ENCODE peak calls at places on chromosomes 16 and 17, in ten cellular contexts. H, K, C, Y, V, F, M, O, E and Q are unnamed samples.

GRCh38 chr17:19578545-19578944 is 44.9 kb downstream of the SLC47A1 start:
- DNase-seq in H (no peak), K (no peak), C (peak), Y (peak), V (no peak), F (no peak), M (no peak), O (no peak), E (no peak), Q (no peak)

GRCh38 chr16:745739-746138 is 4.9 kb upstream of the CIAO3 start:
- DNase-seq in H (peak), K (no peak), C (no peak), Y (no peak), V (no peak), F (no peak), M (peak), O (no peak), E (no peak), Q (no peak)

GRCh38 chr17:29131814-29132682 is 48.1 kb downstream of the MYO18A start:
- DNase-seq in H (no peak), K (no peak), C (peak), Y (no peak), V (no peak), F (no peak), M (no peak), O (no peak), E (no peak), Q (no peak)

GRCh38 chr16:57539072-57539796 is 2.9 kb upstream of the CCDC102A start:
- DNase-seq in H (peak), K (no peak), C (no peak), Y (peak), V (no peak), F (no peak), M (no peak), O (no peak), E (no peak), Q (no peak)

GRCh38 chr16:76959166-76959565 is 231.8 kb upstream of the MON1B start:
- DNase-seq in H (no peak), K (no peak), C (no peak), Y (peak), V (no peak), F (no peak), M (no peak), O (no peak), E (no peak), Q (no peak)

GRCh38 chr17:48541036-48541573 is 3.8 kb downstream of the HOXB2 start:
- DNase-seq in H (no peak), K (no peak), C (no peak), Y (no peak), V (no peak), F (no peak), M (peak), O (no peak), E (no peak), Q (no peak)

GRCh38 chr17:8500609-8501008 is 64.9 kb downstream of the NDEL1 start:
- DNase-seq in H (no peak), K (no peak), C (no peak), Y (no peak), V (no peak), F (no peak), M (no peak), O (no peak), E (no peak), Q (no peak)

GRCh38 chr17:64598672-64599071 is 63.4 kb downstream of the SMURF2 start:
- DNase-seq in H (no peak), K (no peak), C (no peak), Y (no peak), V (no peak), F (no peak), M (no peak), O (no peak), E (no peak), Q (no peak)

GRCh38 chr17:6505425-6506142 is 50.8 kb downstream of the PITPNM3 start:
- DNase-seq in H (no peak), K (no peak), C (no peak), Y (no peak), V (no peak), F (no peak), M (peak), O (no peak), E (no peak), Q (no peak)

GRCh38 chr16:56048425-56049100 is 142.7 kb upstream of the GNAO1 start:
- DNase-seq in H (peak), K (no peak), C (no peak), Y (no peak), V (peak), F (no peak), M (no peak), O (no peak), E (no peak), Q (no peak)

GRCh38 chr17:68394608-68395331 is 62.5 kb downstream of the WIPI1 start:
- DNase-seq in H (no peak), K (no peak), C (no peak), Y (no peak), V (peak), F (no peak), M (no peak), O (no peak), E (no peak), Q (no peak)

GRCh38 chr17:32323784-32324590 is 18.0 kb downstream of the C17orf75 start:
- DNase-seq in H (no peak), K (peak), C (peak), Y (peak), V (no peak), F (no peak), M (peak), O (no peak), E (peak), Q (peak)

GRCh38 chr16:24834459-24835335 is 11.1 kb upstream of the SLC5A11 start:
- DNase-seq in H (peak), K (no peak), C (peak), Y (peak), V (no peak), F (no peak), M (peak), O (no peak), E (peak), Q (peak)

GRCh38 chr17:13204607-13205237 is 186.9 kb upstream of the ELAC2 start:
- DNase-seq in H (no peak), K (no peak), C (no peak), Y (no peak), V (no peak), F (no peak), M (no peak), O (no peak), E (no peak), Q (no peak)

GRCh38 chr16:2056077-2056476 is 8.3 kb downstream of the TSC2 start:
- DNase-seq in H (peak), K (no peak), C (no peak), Y (no peak), V (no peak), F (no peak), M (peak), O (no peak), E (no peak), Q (no peak)